ENCODE peak calls at places on chromosomes 4 and X, in eight cellular contexts. L is fibroblast of lung; Q is tibial nerve; P is CD8-positive, alpha-beta T cell; S is breast epithelium; X is tibial artery; Y is right lobe of liver; T is SK-N-SH. O is an unnamed sample.

GRCh38 chr4:113467581-113467980 is 294.0 kb downstream of the CAMK2D start:
- DNase-seq in L (peak; percentile 83), Q (peak; percentile 39), P (no peak), S (no peak), X (peak; percentile 41), Y (no peak), T (no peak), O (no peak)

GRCh38 chr4:147958057-147958456 is 226.2 kb downstream of the ARHGAP10 start:
- DNase-seq in L (no peak), Q (no peak), P (no peak), S (no peak), X (no peak), Y (no peak), T (no peak), O (no peak)

GRCh38 chrX:24412637-24413363 is 52.3 kb upstream of the PDK3 start:
- DNase-seq in L (no peak), Q (no peak), P (no peak), S (no peak), X (peak; percentile 21), Y (no peak), T (no peak), O (no peak)

GRCh38 chr4:71288875-71289274 is 49.9 kb upstream of the SLC4A4 start:
- DNase-seq in L (no peak), Q (no peak), P (no peak), S (no peak), X (no peak), Y (no peak), T (no peak), O (no peak)

GRCh38 chr4:176340871-176341685 is 21.3 kb downstream of the SPCS3 start:
- DNase-seq in L (peak; percentile 80), Q (peak; percentile 47), P (no peak), S (no peak), X (no peak), Y (no peak), T (peak; percentile 46), O (no peak)

GRCh38 chrX:153245288-153245731 is 66.2 kb downstream of the MAGEA1 start:
- DNase-seq in L (peak; percentile 22), Q (no peak), P (no peak), S (no peak), X (no peak), Y (no peak), T (no peak), O (no peak)

GRCh38 chrX:38175140-38175539 is 45.5 kb downstream of the SRPX start:
- DNase-seq in L (no peak), Q (no peak), P (no peak), S (no peak), X (no peak), Y (peak; percentile 45), T (peak; percentile 38), O (no peak)

GRCh38 chrX:18151661-18152060 is 69.0 kb downstream of the BEND2 start:
- DNase-seq in L (no peak), Q (no peak), P (no peak), S (no peak), X (no peak), Y (no peak), T (no peak), O (no peak)

GRCh38 chr4:181971411-181971810 is 271.8 kb upstream of the TENM3 start:
- DNase-seq in L (no peak), Q (no peak), P (no peak), S (no peak), X (no peak), Y (no peak), T (no peak), O (no peak)

GRCh38 chr4:109998867-109999303 is 86.2 kb downstream of the EGF start:
- DNase-seq in L (peak; percentile 71), Q (peak; percentile 66), P (peak; percentile 39), S (no peak), X (no peak), Y (no peak), T (peak; percentile 55), O (no peak)

GRCh38 chr4:16437836-16438235 is 211.6 kb upstream of the TAPT1 start:
- DNase-seq in L (no peak), Q (no peak), P (no peak), S (no peak), X (no peak), Y (no peak), T (no peak), O (no peak)

GRCh38 chr4:136307765-136308164 is 1224.5 kb downstream of the PCDH18 start:
- DNase-seq in L (no peak), Q (no peak), P (no peak), S (no peak), X (no peak), Y (no peak), T (no peak), O (no peak)

GRCh38 chr4:150173420-150173819 is 95.2 kb downstream of the DCLK2 start:
- DNase-seq in L (no peak), Q (no peak), P (no peak), S (no peak), X (no peak), Y (no peak), T (no peak), O (no peak)
- H3K27ac ChIP-seq in L (no peak overlapping the region), Q (peak overlapping the region; percentile 6), P (no peak overlapping the region), S (peak overlapping the region; percentile 53), X (no peak overlapping the region), Y (no peak overlapping the region), T (no peak overlapping the region), O (peak overlapping the region; percentile 34)

GRCh38 chr4:38871593-38871992 is 4.0 kb downstream of the FAM114A1 start:
- DNase-seq in L (no peak), Q (no peak), P (no peak), S (no peak), X (no peak), Y (no peak), T (no peak), O (no peak)

GRCh38 chr4:38872620-38873019 is 5.0 kb downstream of the FAM114A1 start:
- DNase-seq in L (peak; percentile 85), Q (no peak), P (no peak), S (no peak), X (no peak), Y (peak; percentile 87), T (no peak), O (peak; percentile 45)

GRCh38 chr4:38870098-38870850 is 2.7 kb downstream of the FAM114A1 start:
- DNase-seq in L (no peak), Q (no peak), P (no peak), S (no peak), X (no peak), Y (no peak), T (no peak), O (no peak)

GRCh38 chr4:38876636-38877035 is 9.0 kb downstream of the FAM114A1 start:
- DNase-seq in L (no peak), Q (no peak), P (no peak), S (no peak), X (no peak), Y (no peak), T (no peak), O (no peak)

DNA sequence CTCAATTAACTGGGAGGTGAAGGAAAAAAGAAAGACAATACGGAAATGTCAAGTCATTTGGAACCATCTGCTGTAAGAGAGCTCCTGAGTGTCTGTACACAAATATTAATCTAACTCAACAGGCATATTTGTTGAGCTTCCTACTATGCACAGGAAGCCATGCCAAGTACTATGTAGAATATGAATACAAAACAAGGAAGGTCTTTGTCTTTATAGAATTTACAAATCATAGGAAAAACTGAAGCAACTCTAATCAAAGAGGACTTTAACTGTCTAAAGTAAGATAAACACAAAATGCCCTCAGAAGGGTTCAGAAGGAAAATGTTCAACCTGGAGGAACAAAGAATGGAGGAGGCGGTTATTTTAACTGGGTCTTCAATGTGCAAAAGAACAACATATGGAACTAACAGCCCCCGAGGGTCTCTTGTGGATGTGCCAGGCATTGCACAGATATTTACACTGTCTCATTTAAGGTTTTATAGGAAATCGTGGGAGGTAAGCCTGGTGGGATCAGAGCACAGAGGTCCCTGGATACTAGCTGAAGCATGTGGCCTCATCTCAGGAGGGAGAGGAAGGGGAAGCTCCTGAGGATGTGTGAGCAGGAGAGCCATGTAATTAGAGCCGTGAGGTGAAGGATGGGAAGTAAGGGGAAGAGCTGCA is 5.8 kb downstream of the FAM114A1 start:
- DNase-seq in L (no peak), Q (no peak), P (no peak), S (no peak), X (no peak), Y (no peak), T (no peak), O (no peak)
- TF ChIP-seq CTCF in L (peak; percentile 12), Q (no peak), P (no peak), S (no peak), X (no peak), Y (no peak), T (no peak), O (no peak)

DNA sequence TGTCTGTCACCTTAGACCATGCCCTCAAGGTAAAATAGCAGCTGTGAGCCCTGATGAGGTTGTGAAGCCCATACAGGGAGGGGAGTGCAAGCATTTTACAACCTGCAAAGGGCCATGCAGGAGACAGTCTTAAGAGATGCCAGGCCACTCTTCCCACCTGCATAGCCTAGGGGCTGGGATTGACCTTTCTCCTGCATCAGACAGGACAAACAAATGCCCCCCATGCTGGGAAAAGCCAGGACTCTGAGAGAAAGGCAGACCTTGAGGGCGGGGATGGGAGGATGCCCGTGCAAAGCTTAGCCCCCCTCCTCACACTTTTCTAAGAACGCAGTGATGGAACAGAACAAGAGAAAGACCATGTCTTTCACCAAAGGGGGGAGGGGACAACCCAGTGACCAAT is 137.9 kb upstream of the MAMLD1 start:
- DNase-seq in L (no peak), Q (no peak), P (no peak), S (no peak), X (no peak), Y (no peak), T (no peak), O (no peak)
- H3K27me3 ChIP-seq in L (no peaks in the 10 kb centered on the region), Q (no peaks in the 10 kb centered on the region), P (no peaks in the 10 kb centered on the region), S (no peaks in the 10 kb centered on the region), X (no peaks in the 10 kb centered on the region), Y (no peaks in the 10 kb centered on the region), T (no peaks in the 10 kb centered on the region), O (no peaks in the 10 kb centered on the region)

GRCh38 chr4:118171381-118171780 is 137.1 kb downstream of the NDST3 start:
- DNase-seq in L (peak; percentile 45), Q (no peak), P (no peak), S (no peak), X (no peak), Y (no peak), T (no peak), O (no peak)

GRCh38 chr4:118173126-118173525 is 138.8 kb downstream of the NDST3 start:
- DNase-seq in L (peak; percentile 24), Q (no peak), P (no peak), S (no peak), X (no peak), Y (no peak), T (no peak), O (no peak)

GRCh38 chr4:118175506-118175905 is 141.2 kb downstream of the NDST3 start:
- DNase-seq in L (no peak), Q (no peak), P (no peak), S (no peak), X (no peak), Y (no peak), T (no peak), O (no peak)

GRCh38 chr4:118177121-118177520 is 142.8 kb downstream of the NDST3 start:
- DNase-seq in L (no peak), Q (no peak), P (no peak), S (no peak), X (no peak), Y (no peak), T (no peak), O (no peak)

DNA sequence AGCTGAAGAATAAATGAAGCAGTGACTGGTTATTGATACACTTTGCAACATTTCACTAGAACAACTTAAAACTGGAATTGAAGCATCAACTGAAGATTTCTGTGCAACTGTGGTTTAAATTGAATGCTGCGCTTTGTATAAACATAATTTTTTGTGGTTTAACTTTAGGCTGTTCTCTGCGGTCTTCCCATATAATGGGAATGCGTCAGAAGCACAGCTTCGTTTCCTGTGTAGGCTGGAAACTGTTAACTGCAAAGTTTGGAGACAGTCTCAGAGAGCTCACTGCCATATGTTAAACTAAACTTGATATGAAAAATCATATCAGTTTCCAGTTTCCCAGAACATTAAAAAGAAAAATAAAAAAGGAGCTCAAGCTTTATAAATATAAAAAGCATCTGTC is 139.7 kb downstream of the NDST3 start:
- DNase-seq in L (peak; percentile 95), Q (no peak), P (no peak), S (no peak), X (no peak), Y (no peak), T (no peak), O (no peak)
- H3K27ac ChIP-seq in L (peak overlapping the region; percentile 75), Q (no peak overlapping the region), P (no peak overlapping the region), S (no peak overlapping the region), X (no peak overlapping the region), Y (no peak overlapping the region), T (peak overlapping the region; percentile 77), O (no peak overlapping the region)